ENCODE peak calls at places on chromosome 1, in six cellular contexts. V, M, Z, H, T and K are unnamed samples.

GRCh38 chr1:72062584-72062983 is 219.8 kb downstream of the NEGR1 start:
- DNase-seq in H (no peak), V (no peak), M (no peak), T (no peak), Z (no peak), K (peak; percentile 93)

GRCh38 chr1:180150982-180151381 is 3.7 kb upstream of the QSOX1 start:
- DNase-seq in H (no peak), T (no peak), Z (no peak), V (no peak), M (no peak), K (no peak)

GRCh38 chr1:118948796-118949195 is 39.3 kb downstream of the TBX15 start:
- DNase-seq in M (no peak), Z (no peak), V (no peak), T (no peak), H (no peak), K (peak; percentile 28)

GRCh38 chr1:240310226-240310925 is 218.7 kb downstream of the FMN2 start:
- DNase-seq in M (no peak), V (no peak), Z (no peak), T (no peak), H (no peak), K (peak; percentile 76)

GRCh38 chr1:228405979-228406265 is 713 bp downstream of the TRIM11 start:
- DNase-seq in H (no peak), T (peak; percentile 27), V (no peak), M (no peak), Z (no peak), K (no peak)

GRCh38 chr1:113813218-113813617 is 942 bp upstream of the RSBN1 start:
- DNase-seq in V (no peak), M (no peak), T (no peak), Z (no peak), H (no peak), K (no peak)

GRCh38 chr1:200409203-200409760 is 554 bp downstream of the ZNF281 start:
- DNase-seq in V (no peak), T (no peak), M (peak; percentile 38), Z (no peak), H (no peak), K (no peak)

GRCh38 chr1:59674605-59675004 is 140.1 kb upstream of the HOOK1 start:
- DNase-seq in Z (no peak), H (no peak), M (peak; percentile 28), V (no peak), T (no peak), K (peak; percentile 84)

GRCh38 chr1:155976062-155976912 is 2.1 kb downstream of the ARHGEF2 start:
- DNase-seq in V (peak; percentile 73), Z (peak; percentile 56), M (peak; percentile 73), H (no peak), T (no peak), K (peak; percentile 56)

GRCh38 chr1:231176421-231176820 is 14.6 kb downstream of the TRIM67 start:
- DNase-seq in Z (no peak), T (no peak), H (no peak), M (no peak), V (no peak), K (no peak)